ENCODE peak calls at places on chromosomes 16 and 17, in five cellular contexts. P, D, N, M and R are unnamed samples.

GRCh38 chr17:17937958-17938357 is 34.2 kb downstream of the TOM1L2 start:
- DNase-seq in P (no peak), D (no peak), N (no peak), M (no peak), R (no peak)

GRCh38 chr17:32277284-32277683 is 11.7 kb downstream of the RHBDL3 start:
- DNase-seq in P (no peak), D (no peak), N (no peak), M (no peak), R (no peak)

GRCh38 chr17:142102-142661 is 4.8 kb downstream of the SCGB1C2 start:
- DNase-seq in P (no peak), D (no peak), N (no peak), M (peak), R (no peak)

GRCh38 chr17:40075216-40076100 is 12.7 kb downstream of the THRA start:
- DNase-seq in P (peak), D (peak), N (peak), M (peak), R (no peak)

GRCh38 chr16:1051446-1051845 is 21.1 kb upstream of the SSTR5 start:
- DNase-seq in P (no peak), D (no peak), N (no peak), M (no peak), R (no peak)

GRCh38 chr16:46690281-46691178 is 1.1 kb downstream of the ORC6 start:
- DNase-seq in P (no peak), D (no peak), N (no peak), M (no peak), R (no peak)

GRCh38 chr16:80804451-80805383 is at the start of gene CDYL2:
- DNase-seq in P (no peak), D (no peak), N (peak), M (peak), R (no peak)

GRCh38 chr16:10003486-10003885 is 178.7 kb downstream of the GRIN2A start:
- DNase-seq in P (no peak), D (no peak), N (no peak), M (no peak), R (no peak)

GRCh38 chr16:67326472-67327309 is at the start of the genes KCTD19 and LRRC36:
- DNase-seq in P (peak), D (peak), N (peak), M (peak), R (no peak)

GRCh38 chr17:5444209-5444608 is 5.3 kb upstream of the C1QBP start:
- DNase-seq in P (no peak), D (no peak), N (no peak), M (peak), R (no peak)

GRCh38 chr17:61783120-61783519 is 80.2 kb downstream of the BRIP1 start:
- DNase-seq in P (no peak), D (no peak), N (no peak), M (no peak), R (no peak)

GRCh38 chr17:48995332-48995870 is 1.8 kb upstream of the IGF2BP1 start:
- DNase-seq in P (no peak), D (no peak), N (no peak), M (no peak), R (no peak)

GRCh38 chr17:40072481-40073346 is 9.9 kb downstream of the THRA start:
- DNase-seq in P (no peak), D (no peak), N (no peak), M (peak), R (no peak)

GRCh38 chr16:84851192-84852127 is 31.7 kb downstream of the CRISPLD2 start:
- DNase-seq in P (no peak), D (no peak), N (peak), M (no peak), R (peak)

GRCh38 chr17:2613089-2613808 is 19.8 kb downstream of the PAFAH1B1 start:
- DNase-seq in P (no peak), D (no peak), N (no peak), M (peak), R (no peak)

GRCh38 chr17:73376152-73376551 is 64.4 kb upstream of the CDC42EP4 start:
- DNase-seq in P (no peak), D (no peak), N (no peak), M (no peak), R (no peak)

GRCh38 chr17:71327376-71328059 is 793.3 kb upstream of the SOX9 start:
- DNase-seq in P (no peak), D (no peak), N (no peak), M (no peak), R (peak)